ENCODE peak calls at places on chromosome X, in six cellular contexts. B is HepG2, V is adrenal gland, J is upper lobe of left lung, F is IMR-90, O is ovary. N is an unnamed sample.

GRCh38 chrX:84188320-84188834 is 378 bp upstream of the RPS6KA6 start:
- DNase-seq in F (peak), J (no peak), V (peak), O (peak), B (no peak), N (no peak)

GRCh38 chrX:97616883-97617510 is 733.3 kb downstream of the RPA4 start:
- DNase-seq in F (peak), J (no peak), O (no peak), B (peak), V (no peak), N (peak)

GRCh38 chrX:54494970-54495813 is 842 bp downstream of the FGD1 start:
- DNase-seq in O (peak), J (peak), V (peak), B (no peak), F (peak), N (no peak)

GRCh38 chrX:65643786-65644111 is 23.7 kb upstream of the MSN start:
- DNase-seq in V (no peak), O (no peak), J (no peak), B (no peak), F (no peak), N (no peak)

GRCh38 chrX:70168238-70169188 is 8.8 kb upstream of the DGAT2L6 start:
- DNase-seq in F (peak), B (peak), O (peak), J (no peak), V (peak), N (peak)

GRCh38 chrX:66074920-66075879 is 35.3 kb upstream of the VSIG4 start:
- DNase-seq in O (no peak), J (no peak), B (no peak), F (no peak), V (peak), N (no peak)

GRCh38 chrX:115311666-115312065 is 22.2 kb downstream of the LUZP4 start:
- DNase-seq in J (peak), V (peak), F (no peak), O (no peak), B (no peak), N (no peak)

GRCh38 chrX:74550295-74550802 is 64.1 kb downstream of the RLIM start:
- DNase-seq in F (peak), J (peak), B (peak), V (peak), O (peak), N (peak)

GRCh38 chrX:42930951-42931350 is 153.0 kb upstream of the PPP1R2C start:
- DNase-seq in J (no peak), B (no peak), F (no peak), O (no peak), V (no peak), N (no peak)

GRCh38 chrX:43849173-43849572 is 33.1 kb downstream of the MAOB start:
- DNase-seq in J (no peak), F (no peak), B (no peak), O (no peak), V (no peak), N (no peak)

GRCh38 chrX:73903941-73904340 is 340.9 kb downstream of the CHIC1 start:
- DNase-seq in B (no peak), O (no peak), F (peak), J (no peak), V (no peak), N (no peak)

GRCh38 chrX:118495958-118496762 is 545 bp downstream of the DOCK11 start:
- DNase-seq in J (peak), F (no peak), B (no peak), O (peak), V (peak), N (peak)

GRCh38 chrX:1502241-1502640 is 34.7 kb downstream of the P2RY8 start:
- DNase-seq in B (no peak), F (no peak), O (no peak), J (no peak), V (no peak), N (no peak)

GRCh38 chrX:75061701-75062100 is 94.4 kb downstream of the ABCB7 start:
- DNase-seq in F (peak), O (no peak), J (no peak), B (no peak), V (no peak), N (no peak)

GRCh38 chrX:21658152-21658737 is at the start of gene KLHL34:
- DNase-seq in B (no peak), F (no peak), J (peak), V (no peak), O (no peak), N (no peak)

GRCh38 chrX:63746278-63746677 is 38.7 kb downstream of the ARHGEF9 start:
- DNase-seq in J (no peak), O (no peak), B (no peak), V (no peak), F (no peak), N (no peak)

GRCh38 chrX:19852014-19853005 is 35.1 kb downstream of the SH3KBP1 start:
- DNase-seq in B (peak), J (no peak), V (peak), F (peak), O (no peak), N (no peak)

GRCh38 chrX:74421181-74422028 is at the start of gene SLC16A2:
- DNase-seq in V (peak), B (no peak), O (peak), J (peak), F (peak), N (peak)

GRCh38 chrX:139930923-139931645 is 1.8 kb downstream of the ATP11C start:
- DNase-seq in J (peak), B (peak), F (no peak), V (peak), O (peak), N (peak)

GRCh38 chrX:139759637-139760036 is 51.7 kb upstream of the MCF2 start:
- DNase-seq in V (peak), F (peak), O (no peak), J (no peak), B (no peak), N (peak)

GRCh38 chrX:94908171-94908570 is 1234.2 kb downstream of the FAM133A start:
- DNase-seq in V (no peak), F (no peak), O (no peak), B (no peak), J (no peak), N (no peak)

GRCh38 chrX:2691543-2692220 is 587 bp downstream of the CD99 start:
- DNase-seq in J (peak), B (no peak), V (peak), F (peak), O (peak), N (no peak)

GRCh38 chrX:9352683-9353430 is 112.0 kb upstream of the TBL1X start:
- DNase-seq in B (peak), F (peak), O (no peak), J (no peak), V (peak), N (no peak)

GRCh38 chrX:40108959-40109287 is 11.2 kb upstream of the BCOR start:
- DNase-seq in J (peak), F (peak), B (no peak), O (peak), V (peak), N (no peak)

GRCh38 chrX:40109288-40110008 is 11.7 kb upstream of the BCOR start:
- DNase-seq in F (peak), O (peak), V (peak), B (peak), J (peak), N (no peak)

GRCh38 chrX:40106677-40107290 is 9.0 kb upstream of the BCOR start:
- DNase-seq in B (no peak), O (no peak), J (no peak), F (no peak), V (no peak), N (no peak)

GRCh38 chrX:40107291-40108083 is 9.7 kb upstream of the BCOR start:
- DNase-seq in V (peak), F (no peak), J (peak), O (peak), B (no peak), N (no peak)

GRCh38 chrX:40108084-40108958 is 10.6 kb upstream of the BCOR start:
- DNase-seq in F (no peak), J (peak), B (peak), O (no peak), V (peak), N (no peak)
- TF ChIP-seq POLR2A in F (no peak), J (no peak), B (no peak), O (no peak), V (no peak), N (no peak)

DNA sequence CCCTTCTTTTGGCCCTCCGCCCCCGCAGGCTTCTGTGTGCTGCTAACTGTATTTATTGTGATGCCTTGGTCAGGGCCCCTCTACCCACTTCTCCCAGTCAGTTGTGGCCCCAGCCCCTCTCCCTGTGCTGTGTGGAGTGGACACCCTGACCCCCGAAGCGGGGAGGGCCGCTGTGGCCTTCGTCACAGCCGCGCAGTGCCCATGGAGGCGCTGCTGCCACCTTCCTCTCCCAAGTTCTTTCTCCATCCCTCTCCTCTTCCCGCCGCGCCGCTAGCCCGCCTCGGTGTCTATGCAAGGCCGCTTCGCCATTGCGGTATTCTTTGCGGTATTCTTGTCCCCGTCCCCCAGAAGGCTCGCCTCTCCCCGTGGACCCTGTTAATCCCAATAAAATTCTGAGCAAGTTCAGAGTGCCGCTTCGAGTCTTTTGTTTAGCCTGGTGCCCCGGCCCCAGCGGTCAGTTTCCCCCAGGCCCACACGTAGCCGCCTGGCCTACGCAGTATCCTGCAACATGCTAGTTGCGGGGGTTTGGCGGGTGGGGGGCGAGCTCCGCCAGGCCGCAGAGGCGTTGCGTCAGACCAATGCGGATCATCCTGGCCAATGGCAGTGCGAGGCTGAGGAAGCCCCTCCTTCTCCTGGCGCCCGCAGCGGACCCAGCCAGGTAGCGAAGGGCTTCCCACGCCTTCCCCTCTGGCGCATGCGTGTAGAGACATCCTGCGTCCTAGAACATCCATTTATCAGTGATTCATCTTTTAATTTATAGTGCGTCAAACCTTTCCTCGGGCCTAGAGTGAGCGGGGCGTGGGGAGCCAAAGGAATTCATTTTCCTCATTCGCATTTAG is 5.6 kb upstream of the KANTR start:
- DNase-seq in V (peak), O (peak), F (peak), J (peak), B (no peak), N (no peak)
- TF ChIP-seq POLR2A in V (no peak), O (peak), F (peak), J (peak), B (no peak), N (no peak)

DNA sequence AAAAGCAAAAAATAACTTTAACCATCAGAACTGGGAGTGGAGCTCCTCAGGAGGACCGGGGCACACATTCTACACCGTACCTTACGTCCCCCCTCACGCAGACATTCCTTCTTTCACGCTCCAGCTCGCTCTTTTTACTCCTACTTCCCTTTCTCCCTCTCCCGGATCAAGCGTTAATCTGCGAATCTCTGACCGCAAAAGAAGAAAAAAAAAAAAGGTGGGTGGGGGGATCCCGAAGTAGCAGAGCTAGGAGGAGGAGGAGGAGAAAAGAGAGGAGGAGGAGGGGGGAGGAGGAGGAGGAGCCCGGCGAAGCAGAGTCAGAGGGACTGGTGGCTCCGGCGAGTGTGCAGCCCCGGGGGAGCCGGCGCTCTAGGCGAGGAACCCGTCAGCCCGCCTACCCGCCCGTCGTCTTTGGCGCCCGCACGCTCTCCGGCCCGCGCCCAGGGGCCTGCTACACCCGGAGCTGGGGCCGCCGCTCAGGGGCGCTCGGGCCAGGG is at the start of gene NHSL2:
- DNase-seq in B (no peak), O (peak), J (no peak), V (no peak), F (peak), N (no peak)
- TF ChIP-seq POLR2A in B (no peak), O (no peak), J (no peak), V (no peak), F (no peak), N (no peak)

GRCh38 chrX:12986164-12986779 is 11.4 kb downstream of the TMSB4X start:
- DNase-seq in V (no peak), F (no peak), J (no peak), B (no peak), O (no peak), N (no peak)
- TF ChIP-seq POLR2A in V (no peak), F (no peak), J (no peak), B (no peak), O (no peak), N (no peak)

DNA sequence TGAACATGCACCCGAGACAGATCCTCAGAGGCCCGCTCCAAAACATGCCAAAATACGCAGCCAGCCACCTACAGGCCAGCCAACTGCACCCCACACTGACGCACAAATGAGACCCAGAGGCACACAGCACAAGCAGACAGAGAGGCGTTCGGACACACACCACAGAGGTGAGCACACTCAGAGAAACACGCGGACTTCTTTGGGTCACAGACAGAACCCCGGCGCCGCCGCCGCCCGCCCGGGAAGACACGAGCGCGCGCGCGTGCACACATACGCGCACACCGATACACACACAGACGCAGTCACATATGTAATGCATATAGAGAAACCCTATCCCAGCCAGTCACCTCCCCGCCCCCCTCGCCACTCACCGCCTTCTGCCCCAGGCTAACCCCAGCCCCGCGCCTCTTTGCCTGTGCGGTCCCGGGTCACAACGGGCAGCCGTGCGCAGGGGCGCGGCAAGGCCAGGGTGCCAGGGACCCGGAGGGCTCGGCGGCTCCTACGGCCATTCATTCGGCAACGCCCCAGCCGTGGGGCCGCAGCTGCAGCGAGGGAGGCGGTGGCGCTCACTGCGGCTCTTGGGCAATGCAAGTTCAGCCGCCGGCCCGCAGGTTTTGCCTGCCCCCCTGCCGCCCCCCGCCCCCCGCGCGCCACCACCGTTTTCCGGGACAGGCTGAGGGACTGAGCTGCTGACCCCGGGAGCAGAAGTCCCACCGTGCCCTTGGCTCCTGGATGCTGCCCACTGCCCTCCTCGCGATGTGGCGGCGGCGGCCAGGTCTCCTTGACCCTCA is 532 bp downstream of the SEPTIN6 start:
- DNase-seq in V (peak), F (peak), B (no peak), J (peak), O (peak), N (peak)
- TF ChIP-seq POLR2A in V (peak), F (no peak), B (no peak), J (no peak), O (no peak), N (no peak)

GRCh38 chrX:78944351-78944750 is 840 bp upstream of the P2RY10 start:
- DNase-seq in F (no peak), O (no peak), J (no peak), V (no peak), B (no peak), N (no peak)
- TF ChIP-seq POLR2A in F (no peak), O (no peak), J (no peak), V (no peak), B (no peak), N (no peak)